ENCODE peak calls at places on chromosomes 12 and 14, in nine cellular contexts. J is stomach; F is upper lobe of right lung; T is tibial nerve; Q is colonic mucosa; W is naive thymus-derived CD4-positive, alpha-beta T cell; Y is fibroblast of the aortic adventitia; A is transverse colon; I is AG10803. U is an unnamed sample.

GRCh38 chr14:99604766-99605298 is 825 bp upstream of the CCDC85C start:
- DNase-seq in W (peak; percentile 45), T (no peak), I (peak; percentile 33), F (peak; percentile 80), Y (peak; percentile 28), J (no peak), Q (no peak), A (peak; percentile 33), U (no peak)

GRCh38 chr12:133081408-133081806 is 684 bp downstream of the ZNF140 start:
- DNase-seq in Y (no peak), T (no peak), F (no peak), I (no peak), A (peak; percentile 9), W (no peak), J (no peak), Q (no peak), U (no peak)

GRCh38 chr12:55748230-55748993 is 5.5 kb downstream of the GDF11 start:
- DNase-seq in J (no peak), Y (no peak), W (no peak), I (no peak), Q (no peak), A (no peak), T (no peak), F (no peak), U (no peak)

GRCh38 chr12:131043401-131043871 is 89.7 kb downstream of the ADGRD1 start:
- DNase-seq in Y (no peak), I (no peak), Q (no peak), A (no peak), J (no peak), T (no peak), F (peak; percentile 59), W (no peak), U (no peak)

GRCh38 chr12:132470417-132470816 is 19.5 kb upstream of the FBRSL1 start:
- DNase-seq in A (no peak), J (no peak), Q (no peak), F (no peak), I (no peak), W (no peak), T (no peak), Y (no peak), U (no peak)

GRCh38 chr12:85059594-85059993 is 23.4 kb downstream of the LRRIQ1 start:
- DNase-seq in J (no peak), W (no peak), A (no peak), Q (no peak), F (no peak), Y (no peak), T (no peak), I (no peak), U (no peak)

GRCh38 chr14:97620071-97620470 is 822.9 kb downstream of the VRK1 start:
- DNase-seq in A (no peak), Y (no peak), Q (no peak), F (no peak), I (no peak), T (no peak), J (no peak), W (no peak), U (no peak)

GRCh38 chr12:65823481-65824313 is 586 bp upstream of the HMGA2 start:
- DNase-seq in J (peak; percentile 70), Y (peak; percentile 53), T (no peak), I (no peak), A (peak; percentile 73), Q (peak; percentile 77), W (no peak), F (peak; percentile 69), U (no peak)

GRCh38 chr12:44031472-44032185 is 195.7 kb downstream of the TMEM117 start:
- DNase-seq in F (no peak), W (no peak), J (no peak), Q (no peak), Y (peak; percentile 14), I (no peak), A (no peak), T (no peak), U (no peak)

GRCh38 chr12:85367886-85368385 is 87.9 kb downstream of the ALX1 start:
- DNase-seq in I (no peak), W (no peak), J (no peak), Q (no peak), A (no peak), Y (no peak), T (no peak), F (no peak), U (no peak)

GRCh38 chr14:88454886-88455285 is 69.4 kb downstream of the SPATA7 start:
- DNase-seq in A (no peak), W (no peak), Y (no peak), Q (no peak), T (no peak), F (no peak), J (no peak), I (peak; percentile 63), U (no peak)

GRCh38 chr12:101713059-101713682 is 15.7 kb downstream of the CHPT1 start:
- DNase-seq in T (peak; percentile 27), Q (peak; percentile 77), Y (peak; percentile 4), I (no peak), F (no peak), W (no peak), J (peak; percentile 41), A (peak; percentile 56), U (peak; percentile 91)

GRCh38 chr12:111195316-111195715 is 173.6 kb downstream of the PHETA1 start:
- DNase-seq in Y (no peak), W (no peak), A (no peak), Q (no peak), T (no peak), F (no peak), J (no peak), I (no peak), U (no peak)

GRCh38 chr12:12954361-12954760 is 2.4 kb upstream of the GPRC5D start:
- DNase-seq in Q (no peak), T (no peak), A (no peak), Y (no peak), J (no peak), W (no peak), F (no peak), I (no peak), U (no peak)

GRCh38 chr12:132423251-132424117 is 66.5 kb upstream of the FBRSL1 start:
- DNase-seq in Q (no peak), Y (no peak), T (no peak), F (no peak), A (no peak), J (no peak), W (no peak), I (no peak), U (no peak)

GRCh38 chr12:89417246-89417977 is 65.1 kb upstream of the DUSP6 start:
- DNase-seq in Q (no peak), Y (peak; percentile 52), I (peak; percentile 31), F (no peak), A (no peak), T (no peak), J (no peak), W (no peak), U (peak; percentile 34)

GRCh38 chr12:51891843-51892242 is 3.9 kb downstream of the ANKRD33 start:
- DNase-seq in J (no peak), W (no peak), I (peak; percentile 48), Y (peak; percentile 64), T (no peak), Q (no peak), F (no peak), A (no peak), U (no peak)

DNA sequence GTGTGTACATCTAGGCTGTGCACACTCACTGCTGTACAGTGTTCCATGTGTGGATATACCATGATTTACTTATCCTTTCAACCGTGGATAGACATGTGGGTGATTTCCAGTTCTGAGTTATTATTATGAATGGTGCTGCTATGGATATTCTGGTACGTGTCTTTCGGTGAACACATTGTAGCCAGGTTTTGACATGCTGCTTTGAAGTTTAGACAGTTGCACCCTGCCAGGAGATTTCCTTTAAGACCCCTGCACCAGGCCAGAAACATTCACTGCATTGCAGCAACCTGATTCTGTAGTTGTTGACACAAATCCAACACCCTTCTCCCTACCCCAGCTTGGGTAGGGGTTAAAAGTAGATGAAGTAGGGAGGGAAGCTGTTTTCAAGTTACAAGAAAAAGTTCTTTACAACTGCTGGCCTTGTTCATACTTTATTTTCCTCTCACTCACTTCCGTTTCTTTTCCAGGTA is 11.8 kb upstream of the LTA4H start:
- DNase-seq in Y (no peak), W (no peak), Q (no peak), T (no peak), A (no peak), F (no peak), I (no peak), J (no peak), U (no peak)
- H3K4me3 ChIP-seq in Y (no peak overlapping the region), W (peak overlapping the region; percentile 8), Q (no peak overlapping the region), T (no peak overlapping the region), A (no peak overlapping the region), F (no peak overlapping the region), I (no peak overlapping the region), J (no peak overlapping the region), U (no peak overlapping the region)

DNA sequence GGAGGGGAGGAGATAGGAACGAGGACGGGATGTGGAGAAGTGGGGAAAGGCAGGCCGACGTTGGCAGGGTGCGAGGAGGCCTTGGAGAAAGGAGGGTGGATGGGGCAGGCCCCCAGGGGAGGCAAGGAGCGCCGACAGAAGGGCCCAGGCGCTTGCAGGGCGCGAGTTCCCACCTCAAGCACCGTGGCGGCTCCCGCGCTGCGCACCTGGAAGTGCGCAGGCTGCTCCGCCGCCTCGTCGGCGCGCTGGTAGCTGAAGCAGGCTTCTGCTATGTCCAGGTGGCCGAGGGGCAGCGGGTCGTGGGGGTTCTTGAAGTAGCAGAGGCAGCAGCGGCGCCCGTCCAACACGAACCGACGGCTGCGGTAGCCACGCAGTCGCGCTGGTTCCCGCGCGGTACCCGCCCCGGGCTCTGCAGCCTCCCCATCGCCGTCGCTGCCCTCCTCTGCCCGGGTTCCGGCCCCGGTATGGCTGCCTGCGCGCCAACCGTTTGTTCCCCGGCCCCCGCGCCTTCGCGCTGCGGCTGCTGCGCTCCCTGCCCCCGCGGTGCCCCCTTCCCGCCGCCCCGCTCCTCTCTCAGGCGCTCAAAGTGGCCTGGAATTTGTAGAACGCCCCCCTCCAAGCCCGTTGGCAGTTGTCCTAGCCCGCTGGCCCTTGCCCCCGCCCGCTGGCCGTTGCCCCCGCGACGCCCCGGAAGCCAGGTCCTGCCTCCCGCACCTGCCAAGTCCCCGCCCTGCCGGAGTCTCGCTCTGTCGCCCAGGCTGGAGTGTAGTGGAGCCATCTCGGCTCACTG is 1.1 kb upstream of the ACTR6 start:
- DNase-seq in Y (peak; percentile 11), T (no peak), J (peak; percentile 84), A (peak; percentile 89), Q (peak; percentile 92), I (peak; percentile 8), F (peak; percentile 93), W (peak; percentile 57), U (no peak)
- H3K4me3 ChIP-seq in Y (peak overlapping the region; percentile 87), T (peak overlapping the region; percentile 68), J (peak overlapping the region; percentile 95), A (peak overlapping the region; percentile 77), Q (peak overlapping the region; percentile 72), I (peak overlapping the region; percentile 93), F (peak overlapping the region; percentile 74), W (peak overlapping the region; percentile 84), U (peak overlapping the region; percentile 83)

GRCh38 chr12:102757874-102758244 is 159.2 kb downstream of the PAH start:
- DNase-seq in T (no peak), I (peak; percentile 51), F (no peak), Q (no peak), A (no peak), W (no peak), Y (no peak), J (no peak), U (no peak)
- H3K4me3 ChIP-seq in T (no peak overlapping the region), I (no peak overlapping the region), F (no peak overlapping the region), Q (no peak overlapping the region), A (no peak overlapping the region), W (no peak overlapping the region), Y (no peak overlapping the region), J (no peak overlapping the region), U (no peak overlapping the region)

DNA sequence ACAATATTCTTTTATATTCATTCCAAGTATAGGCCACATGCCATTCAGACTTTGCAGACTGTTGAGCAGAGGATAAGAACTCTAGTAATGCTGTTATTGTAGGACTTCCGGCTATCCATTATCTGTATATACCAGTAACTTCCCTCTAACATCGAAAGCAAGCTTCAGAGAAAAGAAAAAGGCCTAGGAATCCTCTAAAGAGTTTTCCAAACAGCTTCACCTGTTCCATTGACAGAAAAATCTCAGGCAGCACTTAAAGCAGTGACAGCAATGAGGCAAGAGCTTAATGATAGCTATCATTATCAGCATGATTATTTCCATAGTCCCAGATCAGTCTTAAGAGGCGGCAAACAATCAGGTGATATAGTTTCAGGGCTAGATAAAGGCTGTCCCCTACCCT is 1.8 kb downstream of the CPNE8 start:
- DNase-seq in Y (no peak), A (no peak), T (no peak), Q (no peak), I (no peak), F (no peak), J (no peak), W (no peak), U (no peak)
- H3K4me3 ChIP-seq in Y (peak overlapping the region; percentile 25), A (no peak overlapping the region), T (peak overlapping the region; percentile 77), Q (no peak overlapping the region), I (no peak overlapping the region), F (peak overlapping the region; percentile 85), J (peak overlapping the region; percentile 58), W (no peak overlapping the region), U (no peak overlapping the region)